ENCODE peak calls at places on chromosomes 7 and 10, in nine cellular contexts. D is tibial nerve, K is sigmoid colon, C is IMR-90, Z is dorsolateral prefrontal cortex, Y is left ventricle myocardium inferior, W is AG04450, L is fibroblast of lung, P is Panc1. O is an unnamed sample. For H3K27me3, the result is how much of the 10 kb centered on the place peaks cover.

GRCh38 chr10:102962259-102962658 is 44.2 kb downstream of the CNNM2 start:
- DNase-seq in D (no peak), K (no peak), C (no peak), Z (no peak), Y (no peak), W (no peak), L (no peak), P (no peak), O (no peak)

GRCh38 chr7:152564656-152565055 is 111.3 kb downstream of the XRCC2 start:
- DNase-seq in D (no peak), K (no peak), C (no peak), Z (no peak), Y (no peak), W (no peak), L (no peak), P (no peak), O (no peak)

GRCh38 chr7:104627516-104627915 is 299.1 kb downstream of the LHFPL3 start:
- DNase-seq in D (no peak), K (no peak), C (peak), Z (no peak), Y (no peak), W (no peak), L (peak), P (no peak), O (no peak)

GRCh38 chr10:103776878-103777591 is 78.3 kb downstream of the SH3PXD2A start:
- DNase-seq in D (no peak), K (no peak), C (peak), Z (no peak), Y (peak), W (no peak), L (peak), P (no peak), O (no peak)

GRCh38 chr7:120215654-120216053 is 57.3 kb upstream of the KCND2 start:
- DNase-seq in D (no peak), K (no peak), C (no peak), Z (no peak), Y (no peak), W (no peak), L (no peak), P (no peak), O (no peak)

GRCh38 chr7:111107576-111107975 is 16.6 kb downstream of the LRRN3 start:
- DNase-seq in D (no peak), K (no peak), C (peak), Z (no peak), Y (no peak), W (no peak), L (peak), P (no peak), O (no peak)

GRCh38 chr10:112519129-112519761 is 72.2 kb downstream of the VTI1A start:
- DNase-seq in D (no peak), K (no peak), C (no peak), Z (no peak), Y (no peak), W (no peak), L (no peak), P (no peak), O (no peak)

GRCh38 chr7:131109757-131110293 is 217.9 kb upstream of the MKLN1 start:
- DNase-seq in D (peak), K (peak), C (peak), Z (peak), Y (peak), W (no peak), L (peak), P (no peak), O (no peak)

GRCh38 chr7:148987751-148988512 is 40.4 kb downstream of the PDIA4 start:
- DNase-seq in D (no peak), K (no peak), C (peak), Z (no peak), Y (no peak), W (no peak), L (no peak), P (no peak), O (no peak)

GRCh38 chr7:148929176-148929575 is 45.1 kb upstream of the EZH2 start:
- DNase-seq in D (no peak), K (no peak), C (no peak), Z (no peak), Y (no peak), W (no peak), L (no peak), P (no peak), O (no peak)

GRCh38 chr10:28186461-28186860 is 116.4 kb downstream of the MPP7 start:
- DNase-seq in D (no peak), K (no peak), C (no peak), Z (no peak), Y (no peak), W (no peak), L (no peak), P (no peak), O (no peak)

GRCh38 chr10:57964371-57964770 is 303.3 kb downstream of the IPMK start:
- DNase-seq in D (no peak), K (no peak), C (peak), Z (peak), Y (peak), W (no peak), L (no peak), P (no peak), O (peak)

GRCh38 chr7:80134536-80135305 is at the start of gene GNAI1:
- DNase-seq in D (no peak), K (peak), C (peak), Z (peak), Y (peak), W (no peak), L (peak), P (no peak), O (peak)
- H3K4me3 ChIP-seq in D (peak), K (peak), C (peak), Z (peak), Y (peak), W (peak), L (peak), P (peak), O (peak)

GRCh38 chr10:123529146-123529760 is 136.9 kb upstream of the GPR26 start:
- DNase-seq in D (no peak), K (no peak), C (no peak), Z (no peak), Y (no peak), W (no peak), L (no peak), P (no peak), O (no peak)

GRCh38 chr10:123526356-123527079 is 139.6 kb upstream of the GPR26 start:
- DNase-seq in D (no peak), K (no peak), C (no peak), Z (no peak), Y (no peak), W (no peak), L (no peak), P (no peak), O (no peak)

GRCh38 chr10:123527122-123527521 is 139.0 kb upstream of the GPR26 start:
- DNase-seq in D (no peak), K (no peak), C (no peak), Z (no peak), Y (no peak), W (no peak), L (no peak), P (no peak), O (no peak)

GRCh38 chr10:123535386-123535785 is 130.8 kb upstream of the GPR26 start:
- DNase-seq in D (no peak), K (no peak), C (no peak), Z (no peak), Y (no peak), W (no peak), L (no peak), P (no peak), O (no peak)

GRCh38 chr10:123530166-123530870 is 135.8 kb upstream of the GPR26 start:
- DNase-seq in D (no peak), K (no peak), C (no peak), Z (no peak), Y (no peak), W (no peak), L (no peak), P (no peak), O (no peak)
- TF ChIP-seq CTCF in D (no peak), K (no peak), C (no peak), Z (no peak), Y (no peak), W (no peak), L (no peak), P (no peak), O (no peak)

GRCh38 chr10:113557389-113558321 is 4.8 kb downstream of the HABP2 start:
- DNase-seq in D (no peak), K (no peak), C (no peak), Z (no peak), Y (no peak), W (no peak), L (peak), P (no peak), O (no peak)
- H3K27me3 ChIP-seq in D (under half), K (under half), C (under half), Z (under half), Y (half or more), W (under half), L (under half), P (under half), O (under half)

DNA sequence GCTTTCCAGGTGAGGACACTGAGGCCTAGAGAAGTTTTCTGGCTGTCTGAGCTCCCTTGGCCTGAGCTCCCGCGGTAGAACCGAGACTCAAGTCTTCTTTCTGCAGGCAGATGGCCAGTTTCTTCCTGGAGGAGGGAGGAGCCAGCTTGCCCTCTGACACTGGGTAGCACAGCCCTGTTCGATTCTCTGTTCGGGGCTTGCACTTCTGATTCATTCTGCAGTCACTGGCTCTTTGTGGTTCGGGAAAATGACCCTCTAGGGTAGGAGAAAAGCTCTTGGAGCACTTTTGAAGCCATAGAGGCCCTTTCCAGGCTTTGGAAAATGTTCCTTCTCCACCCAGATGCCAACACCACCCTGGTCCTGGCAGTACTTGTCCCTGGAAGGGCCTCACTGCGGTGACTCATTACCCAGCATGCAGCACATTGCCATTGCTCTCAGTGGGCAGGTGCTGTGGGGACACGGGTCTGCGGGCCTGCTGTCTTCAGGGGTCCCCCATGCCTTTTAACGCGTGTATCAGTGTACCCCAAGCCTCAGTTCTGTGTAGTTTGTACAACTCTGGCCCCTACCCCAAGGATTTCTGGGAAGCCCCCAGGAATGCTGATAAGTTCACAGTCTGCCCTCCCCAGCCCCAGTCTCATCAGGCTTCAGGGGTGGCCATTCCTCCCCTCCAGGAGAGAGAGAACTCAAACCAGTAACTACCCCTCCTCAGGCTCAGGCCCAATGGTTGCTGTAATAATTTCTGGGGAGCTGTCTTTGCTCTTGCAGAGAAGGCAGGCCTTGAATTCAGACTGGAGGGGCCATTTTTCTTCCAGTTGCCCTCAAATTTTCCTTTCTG is 11.9 kb downstream of the CHST3 start:
- DNase-seq in D (no peak), K (peak), C (peak), Z (no peak), Y (no peak), W (no peak), L (peak), P (peak), O (no peak)
- H3K4me3 ChIP-seq in D (no peak), K (no peak), C (no peak), Z (no peak), Y (peak), W (no peak), L (no peak), P (peak), O (no peak)